ENCODE peak calls at places on chromosomes 12 and 14, in seven cellular contexts. F is right lobe of liver, B is RWPE1, D is IMR-90, Y is foreskin fibroblast, H is psoas muscle, J is tibial artery. Q is an unnamed sample.

GRCh38 chr12:65602579-65603295 is 221.5 kb upstream of the HMGA2 start:
- DNase-seq in F (peak), B (peak), D (peak), Y (peak), H (peak), J (peak), Q (peak)

GRCh38 chr14:74825008-74825407 is 50.9 kb downstream of the PROX2 start:
- DNase-seq in F (no peak), B (no peak), D (peak), Y (peak), H (no peak), J (no peak), Q (no peak)

GRCh38 chr14:63735720-63736119 is 7.9 kb upstream of the SGPP1 start:
- DNase-seq in F (no peak), B (no peak), D (no peak), Y (no peak), H (no peak), J (no peak), Q (no peak)

GRCh38 chr14:85250369-85250768 is 279.6 kb upstream of the FLRT2 start:
- DNase-seq in F (no peak), B (no peak), D (no peak), Y (no peak), H (no peak), J (no peak), Q (no peak)

GRCh38 chr12:94679554-94679953 is 29.2 kb upstream of the TMCC3 start:
- DNase-seq in F (no peak), B (no peak), D (no peak), Y (no peak), H (no peak), J (no peak), Q (no peak)

GRCh38 chr12:18320036-18320617 is 58.8 kb downstream of the PIK3C2G start:
- DNase-seq in F (no peak), B (peak), D (peak), Y (peak), H (no peak), J (no peak), Q (no peak)

GRCh38 chr12:76038176-76038575 is 6.6 kb upstream of the PHLDA1 start:
- DNase-seq in F (no peak), B (no peak), D (no peak), Y (no peak), H (no peak), J (no peak), Q (no peak)

GRCh38 chr12:47781479-47782371 is 8.7 kb downstream of the SLC48A1 start:
- DNase-seq in F (no peak), B (peak), D (no peak), Y (peak), H (no peak), J (no peak), Q (no peak)

GRCh38 chr14:38210587-38211257 is 3.0 kb downstream of the SSTR1 start:
- DNase-seq in F (peak), B (no peak), D (peak), Y (peak), H (peak), J (no peak), Q (peak)

GRCh38 chr14:89141862-89142261 is 275.2 kb downstream of the FOXN3 start:
- DNase-seq in F (no peak), B (no peak), D (no peak), Y (no peak), H (no peak), J (no peak), Q (no peak)

GRCh38 chr12:81450920-81451739 is 308.0 kb downstream of the PPFIA2 start:
- DNase-seq in F (no peak), B (peak), D (peak), Y (peak), H (no peak), J (no peak), Q (peak)
- TF ChIP-seq CTCF in F (peak), B (peak), D (peak), Y (peak), H (peak), J (peak), Q (peak)

DNA sequence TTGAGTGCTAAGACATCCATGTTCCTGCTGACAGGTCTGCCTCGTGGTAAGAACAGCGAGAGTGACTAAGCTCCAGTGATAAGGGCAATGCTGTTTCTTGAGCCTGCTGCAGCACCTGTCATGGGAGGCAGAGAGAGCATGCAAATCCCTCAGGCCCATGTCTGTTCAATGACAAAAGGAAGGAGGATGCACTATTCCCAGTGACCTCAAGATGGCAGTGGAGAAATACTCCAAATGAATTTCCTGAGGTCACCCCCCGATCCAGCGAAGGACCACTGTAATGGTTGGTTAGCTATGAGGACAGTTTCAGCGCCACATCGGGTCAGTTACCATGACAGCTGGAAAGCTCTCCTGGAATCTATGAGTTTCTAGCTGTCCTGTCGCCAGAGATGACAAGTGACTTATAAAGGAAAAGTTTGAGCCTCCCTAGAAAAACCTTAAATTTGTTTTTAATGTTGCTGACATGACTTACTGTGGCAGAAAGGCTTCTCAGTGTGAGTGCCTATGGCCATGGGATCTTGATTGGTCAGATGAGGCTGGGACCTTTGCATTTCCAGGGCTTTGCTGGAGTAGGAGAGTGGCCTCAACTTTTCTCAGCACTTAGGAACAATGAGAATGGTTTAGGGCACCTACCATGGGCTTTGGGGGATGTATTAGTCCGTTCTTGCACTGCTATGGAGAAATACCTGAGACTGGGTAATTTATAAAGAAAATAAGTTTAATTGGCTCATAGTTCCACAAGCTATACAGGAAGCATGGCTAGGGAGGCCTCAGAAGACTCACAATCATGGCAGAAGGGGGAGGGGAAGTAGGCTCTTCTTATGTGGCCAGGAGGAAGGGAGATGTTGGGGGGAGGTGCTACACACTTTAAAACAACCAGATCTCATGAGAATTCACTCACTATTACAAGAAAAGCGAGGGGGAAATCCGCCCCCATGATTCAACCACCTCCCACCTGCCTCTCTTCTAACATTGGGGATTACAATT is 88.0 kb upstream of the TMEM260 start:
- DNase-seq in F (no peak), B (peak), D (peak), Y (peak), H (no peak), J (peak), Q (peak)
- TF ChIP-seq CTCF in F (peak), B (peak), D (peak), Y (peak), H (peak), J (peak), Q (peak)

GRCh38 chr12:124682425-124683329 is 115.3 kb upstream of the NCOR2 start:
- DNase-seq in F (no peak), B (no peak), D (no peak), Y (no peak), H (no peak), J (no peak), Q (no peak)
- TF ChIP-seq CTCF in F (no peak), B (no peak), D (no peak), Y (no peak), H (no peak), J (no peak), Q (no peak)

GRCh38 chr14:69574954-69575295 is 254 bp upstream of the CCDC177 start:
- DNase-seq in F (no peak), B (no peak), D (no peak), Y (no peak), H (no peak), J (no peak), Q (no peak)
- TF ChIP-seq CTCF in F (peak), B (peak), D (no peak), Y (no peak), H (no peak), J (no peak), Q (no peak)

GRCh38 chr14:60648169-60648933 is 926 bp downstream of the SIX1 start:
- DNase-seq in F (no peak), B (peak), D (peak), Y (peak), H (peak), J (peak), Q (no peak)
- TF ChIP-seq CTCF in F (no peak), B (peak), D (peak), Y (peak), H (no peak), J (peak), Q (no peak)

DNA sequence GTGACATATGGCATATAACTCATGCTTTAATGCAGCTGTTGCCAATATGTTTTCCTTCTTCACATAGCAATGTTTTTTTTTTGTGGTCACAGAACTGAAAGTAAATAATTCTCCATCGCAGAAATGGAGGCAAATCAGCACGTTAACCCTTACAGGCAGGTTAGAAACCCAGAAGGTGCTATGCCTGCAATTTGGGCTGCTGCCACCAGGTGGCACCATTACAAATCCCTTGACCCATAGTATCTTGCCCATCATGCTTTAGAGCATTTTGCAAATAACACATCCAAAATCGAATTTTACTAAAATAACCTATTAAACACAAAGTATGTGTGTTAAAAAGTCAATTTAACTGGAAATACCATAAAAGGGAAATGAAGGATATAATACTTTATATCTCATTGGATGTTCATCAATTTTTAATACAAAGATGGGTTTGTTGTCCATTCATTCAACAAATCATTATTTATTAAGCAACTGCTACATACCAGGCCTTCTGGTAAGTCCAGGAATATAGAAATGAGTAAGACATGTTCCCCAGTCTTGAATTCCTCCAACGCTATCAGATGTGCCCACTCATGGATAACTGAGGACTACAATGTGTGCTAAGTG is 340.1 kb downstream of the GLT1D1 start:
- DNase-seq in F (no peak), B (no peak), D (no peak), Y (peak), H (no peak), J (no peak), Q (no peak)
- TF ChIP-seq CTCF in F (peak), B (peak), D (peak), Y (peak), H (peak), J (no peak), Q (peak)

DNA sequence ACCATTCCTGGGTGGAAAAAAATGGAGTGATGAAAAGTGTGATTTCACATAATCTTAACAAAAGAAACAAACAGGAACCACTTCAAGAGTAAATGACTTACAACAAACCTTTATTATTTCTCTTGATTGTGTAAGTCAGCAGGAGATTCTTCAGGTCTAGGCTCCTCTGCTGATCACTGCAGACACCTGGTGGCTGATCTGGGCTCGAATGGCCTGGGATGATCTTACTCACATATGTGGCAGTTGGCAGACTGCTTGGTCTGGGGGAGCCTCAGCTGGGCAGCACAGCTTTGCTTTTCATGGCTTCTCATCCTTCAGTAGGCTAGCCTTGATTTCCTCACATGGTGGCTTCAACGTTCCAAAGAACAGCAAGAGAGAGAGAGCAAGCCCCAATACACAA is 215.4 kb upstream of the PRICKLE1 start:
- DNase-seq in F (no peak), B (no peak), D (no peak), Y (no peak), H (no peak), J (no peak), Q (no peak)
- TF ChIP-seq CTCF in F (no peak), B (no peak), D (no peak), Y (no peak), H (no peak), J (no peak), Q (no peak)

GRCh38 chr14:41824441-41824840 is 217.8 kb downstream of the LRFN5 start:
- DNase-seq in F (no peak), B (no peak), D (no peak), Y (no peak), H (no peak), J (no peak), Q (no peak)
- TF ChIP-seq CTCF in F (no peak), B (no peak), D (no peak), Y (no peak), H (no peak), J (no peak), Q (peak)